ENCODE peak calls at places on chromosomes 16 and 17, in five cellular contexts. I is SK-N-SH, C is neuronal stem cell, J is GM23338, T is IMR-90. Q is an unnamed sample. For H3K27me3, the result is how much of the 10 kb centered on the place peaks cover.

GRCh38 chr16:3246002-3246401 is 10.4 kb downstream of the MEFV start:
- DNase-seq in I (no peak), C (no peak), J (peak), T (no peak), Q (no peak)

GRCh38 chr16:17519041-17519440 is 48.3 kb upstream of the XYLT1 start:
- DNase-seq in I (no peak), C (no peak), J (no peak), T (peak), Q (no peak)

GRCh38 chr17:16459850-16460550 is 32.0 kb downstream of the LRRC75A start:
- DNase-seq in I (no peak), C (no peak), J (peak), T (no peak), Q (peak)

GRCh38 chr16:57603110-57604024 is 25.1 kb upstream of the ADGRG1 start:
- DNase-seq in I (no peak), C (no peak), J (no peak), T (no peak), Q (no peak)

GRCh38 chr17:18177137-18177536 is 6.5 kb upstream of the ALKBH5 start:
- DNase-seq in I (no peak), C (no peak), J (no peak), T (no peak), Q (no peak)

GRCh38 chr16:2838928-2839327 is 8.8 kb downstream of the ZG16B start:
- DNase-seq in I (peak), C (peak), J (peak), T (peak), Q (peak)

GRCh38 chr17:40686192-40686591 is 17.4 kb downstream of the KRT24 start:
- DNase-seq in I (no peak), C (no peak), J (no peak), T (no peak), Q (no peak)

GRCh38 chr17:47882247-47882646 is 13.8 kb upstream of the SP2 start:
- DNase-seq in I (no peak), C (no peak), J (no peak), T (peak), Q (no peak)

GRCh38 chr17:37710344-37710886 is 34.4 kb downstream of the HNF1B start:
- DNase-seq in I (peak), C (peak), J (peak), T (peak), Q (peak)

GRCh38 chr17:4221899-4222659 is 41.7 kb downstream of the ANKFY1 start:
- DNase-seq in I (no peak), C (no peak), J (peak), T (no peak), Q (peak)

GRCh38 chr17:71969500-71969899 is 151.3 kb upstream of the SOX9 start:
- DNase-seq in I (no peak), C (no peak), J (no peak), T (no peak), Q (no peak)

GRCh38 chr17:71964559-71964958 is 156.3 kb upstream of the SOX9 start:
- DNase-seq in I (no peak), C (no peak), J (no peak), T (no peak), Q (no peak)

GRCh38 chr17:71963791-71964190 is 157.0 kb upstream of the SOX9 start:
- DNase-seq in I (no peak), C (no peak), J (no peak), T (no peak), Q (no peak)

GRCh38 chr17:71966055-71966454 is 154.8 kb upstream of the SOX9 start:
- DNase-seq in I (no peak), C (no peak), J (no peak), T (no peak), Q (no peak)

GRCh38 chr17:71966459-71967313 is 154.1 kb upstream of the SOX9 start:
- DNase-seq in I (no peak), C (no peak), J (no peak), T (no peak), Q (no peak)
- H3K4me3 ChIP-seq in I (no peak), C (no peak), J (no peak), T (no peak), Q (no peak)

DNA sequence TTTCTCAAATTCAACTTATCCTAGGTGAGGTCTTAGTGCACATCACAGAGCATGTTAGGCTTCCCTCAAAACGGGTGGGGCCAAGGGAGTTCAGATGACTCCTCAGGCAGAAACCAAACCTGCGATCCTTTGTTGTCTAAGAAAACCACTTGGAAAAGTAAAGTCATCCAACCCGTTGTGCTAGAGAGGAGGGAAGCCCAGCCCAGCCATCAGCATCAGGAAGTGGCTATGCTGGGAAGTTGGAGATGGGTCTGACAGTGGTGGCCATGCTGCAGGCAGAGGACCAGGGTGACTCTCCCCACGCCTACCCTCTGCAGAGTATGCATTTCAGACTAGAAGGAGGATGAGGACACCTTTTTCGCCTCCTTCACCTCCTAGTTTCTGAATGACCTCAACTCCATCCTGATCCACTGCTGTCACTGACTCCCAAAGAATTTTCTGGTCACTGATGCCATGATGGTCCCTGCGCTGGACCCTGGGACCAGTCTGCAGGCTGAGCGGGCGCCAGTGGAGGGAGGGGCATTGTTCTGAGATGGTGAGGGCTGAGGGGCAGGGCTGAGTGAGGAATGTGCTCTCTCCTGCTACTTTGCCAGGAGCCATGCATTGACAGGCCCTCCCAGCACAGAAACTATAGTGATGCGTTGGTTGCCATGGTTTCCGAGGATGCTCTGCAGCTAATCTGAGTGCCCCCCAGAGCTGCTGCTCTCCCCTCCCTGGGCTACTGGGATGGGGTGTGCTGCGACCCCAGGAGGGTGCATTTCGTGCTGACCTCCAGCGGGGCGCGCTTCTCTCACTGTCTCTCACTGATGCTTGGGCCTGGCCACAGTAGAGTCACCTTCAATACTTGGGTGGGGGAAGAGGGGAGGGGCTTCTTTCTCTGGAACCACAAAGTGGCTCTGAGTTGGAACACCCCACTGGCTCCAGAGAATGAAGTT is 20.4 kb downstream of the ALOX12B start:
- DNase-seq in I (no peak), C (no peak), J (peak), T (no peak), Q (peak)
- H3K27me3 ChIP-seq in I (half or more), C (under half), J (half or more), T (half or more), Q (half or more)

GRCh38 chr16:50265716-50266336 is 525 bp upstream of the ADCY7 start:
- DNase-seq in I (no peak), C (no peak), J (no peak), T (no peak), Q (peak)
- H3K4me3 ChIP-seq in I (peak), C (no peak), J (no peak), T (no peak), Q (no peak)

GRCh38 chr17:79220201-79220714 is 145.6 kb downstream of the ENGASE start:
- DNase-seq in I (peak), C (peak), J (peak), T (no peak), Q (peak)
- H3K27me3 ChIP-seq in I (under half), C (under half), J (under half), T (half or more), Q (under half)